ENCODE peak calls at places on chromosomes 6 and 20, in seven cellular contexts. One of them, this sample, is unnamed.

GRCh38 chr20:57671662-57672061 is 38.2 kb downstream of the PMEPA1 start:
- DNase-seq in uterus: no peak
- DNase-seq in gastrocnemius medialis: no peak
- DNase-seq in suprapubic skin: no peak
- DNase-seq in IMR-90: no peak
- DNase-seq in HCT116: no peak
- DNase-seq in Peyer's patch: no peak
- DNase-seq in this sample: no peak

GRCh38 chr6:17156112-17156921 is 54.5 kb downstream of the STMND1 start:
- DNase-seq in suprapubic skin: no peak
- DNase-seq in HCT116: peak; percentile 80
- DNase-seq in Peyer's patch: peak; percentile 53
- DNase-seq in gastrocnemius medialis: peak; percentile 27
- DNase-seq in uterus: peak; percentile 53
- DNase-seq in IMR-90: peak; percentile 89
- DNase-seq in this sample: no peak

GRCh38 chr6:73774311-73774766 is 78.3 kb downstream of the CD109 start:
- DNase-seq in IMR-90: peak; percentile 88
- DNase-seq in HCT116: peak; percentile 22
- DNase-seq in uterus: peak; percentile 53
- DNase-seq in suprapubic skin: no peak
- DNase-seq in Peyer's patch: no peak
- DNase-seq in gastrocnemius medialis: peak; percentile 4
- DNase-seq in this sample: no peak

GRCh38 chr6:13165518-13166186 is 162.7 kb downstream of the TBC1D7 start:
- DNase-seq in HCT116: no peak
- DNase-seq in suprapubic skin: no peak
- DNase-seq in uterus: no peak
- DNase-seq in Peyer's patch: no peak
- DNase-seq in gastrocnemius medialis: no peak
- DNase-seq in IMR-90: no peak
- DNase-seq in this sample: no peak

GRCh38 chr20:32930701-32931100 is 72.0 kb downstream of the EFCAB8 start:
- DNase-seq in Peyer's patch: no peak
- DNase-seq in HCT116: no peak
- DNase-seq in IMR-90: no peak
- DNase-seq in suprapubic skin: no peak
- DNase-seq in uterus: no peak
- DNase-seq in gastrocnemius medialis: no peak
- DNase-seq in this sample: no peak

GRCh38 chr6:48754631-48755030 is 643.6 kb upstream of the PTCHD4 start:
- DNase-seq in Peyer's patch: no peak
- DNase-seq in suprapubic skin: no peak
- DNase-seq in gastrocnemius medialis: no peak
- DNase-seq in IMR-90: no peak
- DNase-seq in uterus: no peak
- DNase-seq in HCT116: no peak
- DNase-seq in this sample: no peak

GRCh38 chr6:65199121-65199520 is 507.9 kb downstream of the EYS start:
- DNase-seq in uterus: no peak
- DNase-seq in suprapubic skin: no peak
- DNase-seq in IMR-90: no peak
- DNase-seq in HCT116: no peak
- DNase-seq in gastrocnemius medialis: no peak
- DNase-seq in Peyer's patch: no peak
- DNase-seq in this sample: no peak

GRCh38 chr6:50989123-50989522 is 170.5 kb downstream of the TFAP2B start:
- DNase-seq in IMR-90: no peak
- DNase-seq in gastrocnemius medialis: no peak
- DNase-seq in HCT116: no peak
- DNase-seq in Peyer's patch: no peak
- DNase-seq in suprapubic skin: no peak
- DNase-seq in uterus: no peak
- DNase-seq in this sample: no peak

GRCh38 chr6:39100358-39100757 is 14.6 kb downstream of the SAYSD1 start:
- DNase-seq in gastrocnemius medialis: no peak
- DNase-seq in uterus: no peak
- DNase-seq in suprapubic skin: no peak
- DNase-seq in HCT116: no peak
- DNase-seq in Peyer's patch: no peak
- DNase-seq in IMR-90: no peak
- DNase-seq in this sample: no peak

GRCh38 chr6:106381871-106382270 is 21.4 kb downstream of the CRYBG1 start:
- DNase-seq in gastrocnemius medialis: no peak
- DNase-seq in IMR-90: no peak
- DNase-seq in HCT116: no peak
- DNase-seq in Peyer's patch: no peak
- DNase-seq in suprapubic skin: no peak
- DNase-seq in uterus: no peak
- DNase-seq in this sample: no peak

GRCh38 chr20:62114894-62115293 is 7.4 kb upstream of the LSM14B start:
- DNase-seq in HCT116: no peak
- DNase-seq in suprapubic skin: no peak
- DNase-seq in Peyer's patch: no peak
- DNase-seq in gastrocnemius medialis: no peak
- DNase-seq in uterus: no peak
- DNase-seq in IMR-90: no peak
- DNase-seq in this sample: no peak
- H3K9me3 ChIP-seq in HCT116: peaks cover 7% of the 10 kb centered on the region
- H3K9me3 ChIP-seq in suprapubic skin: peaks cover 11% of the 10 kb centered on the region
- H3K9me3 ChIP-seq in Peyer's patch: peaks cover 4% of the 10 kb centered on the region
- H3K9me3 ChIP-seq in gastrocnemius medialis: no peaks in the 10 kb centered on the region
- H3K9me3 ChIP-seq in uterus: no peaks in the 10 kb centered on the region
- H3K9me3 ChIP-seq in IMR-90: peaks cover 21% of the 10 kb centered on the region
- H3K9me3 ChIP-seq in this sample: no peaks in the 10 kb centered on the region

GRCh38 chr6:132458887-132459604 is 53.9 kb downstream of the STX7 start:
- DNase-seq in gastrocnemius medialis: no peak
- DNase-seq in HCT116: no peak
- DNase-seq in IMR-90: no peak
- DNase-seq in Peyer's patch: no peak
- DNase-seq in uterus: no peak
- DNase-seq in suprapubic skin: no peak
- DNase-seq in this sample: no peak

GRCh38 chr6:132459605-132459952 is 53.3 kb downstream of the STX7 start:
- DNase-seq in Peyer's patch: no peak
- DNase-seq in suprapubic skin: no peak
- DNase-seq in HCT116: no peak
- DNase-seq in IMR-90: no peak
- DNase-seq in uterus: no peak
- DNase-seq in gastrocnemius medialis: no peak
- DNase-seq in this sample: no peak

GRCh38 chr6:132461958-132462357 is 51.0 kb downstream of the STX7 start:
- DNase-seq in Peyer's patch: no peak
- DNase-seq in suprapubic skin: no peak
- DNase-seq in HCT116: no peak
- DNase-seq in gastrocnemius medialis: no peak
- DNase-seq in uterus: no peak
- DNase-seq in IMR-90: no peak
- DNase-seq in this sample: no peak

DNA sequence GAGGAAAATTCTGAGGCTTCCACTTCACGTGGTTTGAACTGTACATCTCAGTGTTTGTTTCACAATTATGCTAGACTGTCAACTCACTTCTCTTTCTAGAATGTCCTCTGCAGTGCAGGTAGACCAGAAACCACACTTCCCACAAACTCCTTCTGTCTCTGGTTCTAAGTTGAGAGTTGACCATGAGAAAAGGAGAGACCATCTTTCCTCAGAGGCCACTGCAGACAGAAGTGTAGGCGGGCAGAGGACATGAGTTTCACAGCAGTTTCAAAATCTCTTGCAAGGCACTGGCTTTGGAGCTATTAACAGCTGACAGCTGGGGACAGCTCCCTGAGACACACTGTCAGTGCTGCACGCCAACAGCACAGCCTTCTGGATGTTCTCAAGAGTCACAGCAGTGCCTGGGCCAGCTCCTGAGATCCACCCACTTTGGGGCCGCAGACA is 55.4 kb upstream of the MOXD1 start:
- DNase-seq in gastrocnemius medialis: no peak
- DNase-seq in suprapubic skin: no peak
- DNase-seq in HCT116: no peak
- DNase-seq in Peyer's patch: no peak
- DNase-seq in uterus: no peak
- DNase-seq in IMR-90: no peak
- DNase-seq in this sample: no peak
- TF ChIP-seq CTCF in gastrocnemius medialis: no peak
- TF ChIP-seq CTCF in suprapubic skin: no peak
- TF ChIP-seq CTCF in HCT116: no peak
- TF ChIP-seq CTCF in Peyer's patch: no peak
- TF ChIP-seq CTCF in uterus: no peak
- TF ChIP-seq CTCF in IMR-90: no peak
- TF ChIP-seq CTCF in this sample: no peak

DNA sequence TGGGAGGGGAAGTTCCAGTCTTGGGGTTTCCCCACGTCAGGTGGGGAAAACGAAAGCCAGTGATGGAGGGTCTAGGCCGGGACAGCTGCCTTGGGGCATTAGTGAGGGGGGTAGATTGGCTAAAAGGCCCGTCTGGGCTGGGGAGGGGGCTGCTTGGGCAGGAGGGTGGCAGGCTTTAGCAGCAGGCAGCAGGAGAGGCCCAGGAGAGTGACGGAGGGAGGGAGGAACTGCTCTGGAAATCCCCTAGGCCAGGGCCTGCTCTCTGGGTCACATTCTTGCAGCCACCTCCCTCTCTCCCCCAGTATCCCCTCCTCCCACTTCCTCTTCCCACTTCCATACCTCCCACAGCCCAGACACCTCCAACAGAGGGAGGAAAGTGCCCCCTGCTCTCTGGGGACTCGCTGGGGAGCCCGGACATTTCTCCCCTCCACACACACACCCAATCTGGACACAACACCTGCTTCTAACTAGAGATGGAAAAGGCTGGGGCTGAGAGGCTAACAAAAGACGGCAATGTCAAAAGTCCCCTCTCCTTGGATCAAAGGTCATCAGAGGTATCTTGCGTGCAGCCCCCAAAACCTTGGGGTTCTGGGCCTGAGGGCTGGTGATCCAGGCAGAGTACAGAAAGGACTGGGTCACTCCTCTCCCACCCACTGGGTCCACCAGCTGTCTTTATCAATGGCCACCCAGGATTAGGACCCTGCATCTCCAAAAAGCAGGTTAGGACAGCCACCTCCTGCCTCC is 1.8 kb downstream of the NFKBIE start:
- DNase-seq in Peyer's patch: peak; percentile 51
- DNase-seq in suprapubic skin: no peak
- DNase-seq in IMR-90: peak; percentile 55
- DNase-seq in uterus: no peak
- DNase-seq in gastrocnemius medialis: no peak
- DNase-seq in HCT116: no peak
- DNase-seq in this sample: no peak
- TF ChIP-seq POLR2A in Peyer's patch: no peak
- TF ChIP-seq POLR2A in suprapubic skin: no peak
- TF ChIP-seq POLR2A in IMR-90: no peak
- TF ChIP-seq POLR2A in uterus: no peak
- TF ChIP-seq POLR2A in gastrocnemius medialis: no peak
- TF ChIP-seq POLR2A in HCT116: no peak
- TF ChIP-seq POLR2A in this sample: no peak

GRCh38 chr20:467755-468154 is 5.4 kb upstream of the TBC1D20 start:
- DNase-seq in Peyer's patch: no peak
- DNase-seq in HCT116: no peak
- DNase-seq in suprapubic skin: no peak
- DNase-seq in IMR-90: no peak
- DNase-seq in gastrocnemius medialis: no peak
- DNase-seq in uterus: no peak
- DNase-seq in this sample: no peak
- H3K9me3 ChIP-seq in Peyer's patch: no peaks in the 10 kb centered on the region
- H3K9me3 ChIP-seq in HCT116: no peaks in the 10 kb centered on the region
- H3K9me3 ChIP-seq in suprapubic skin: no peaks in the 10 kb centered on the region
- H3K9me3 ChIP-seq in IMR-90: peaks cover 2% of the 10 kb centered on the region
- H3K9me3 ChIP-seq in gastrocnemius medialis: no peaks in the 10 kb centered on the region
- H3K9me3 ChIP-seq in uterus: no peaks in the 10 kb centered on the region
- H3K9me3 ChIP-seq in this sample: no peaks in the 10 kb centered on the region

DNA sequence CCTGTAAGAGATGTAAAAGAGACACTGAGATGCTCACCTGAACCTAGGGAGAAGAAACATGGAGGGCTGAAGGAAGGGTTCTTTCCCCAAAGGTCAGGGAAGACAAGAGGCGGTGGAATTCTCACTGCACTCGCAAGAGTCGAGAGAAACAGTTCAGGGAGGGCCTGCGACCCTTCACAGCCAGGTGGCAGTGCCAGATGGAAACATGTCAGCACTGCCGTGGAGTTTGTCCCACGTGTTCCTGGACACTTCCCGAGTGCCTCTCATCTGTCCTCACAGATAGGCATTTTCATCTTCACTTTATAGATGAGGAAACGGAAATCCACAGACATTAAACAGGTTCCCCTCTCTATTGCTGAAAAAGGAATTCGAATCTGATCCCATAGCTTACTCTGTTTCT is 70.4 kb upstream of the SYNJ2 start:
- DNase-seq in suprapubic skin: no peak
- DNase-seq in gastrocnemius medialis: no peak
- DNase-seq in HCT116: no peak
- DNase-seq in Peyer's patch: no peak
- DNase-seq in IMR-90: no peak
- DNase-seq in uterus: no peak
- DNase-seq in this sample: no peak
- TF ChIP-seq CTCF in suprapubic skin: no peak
- TF ChIP-seq CTCF in gastrocnemius medialis: no peak
- TF ChIP-seq CTCF in HCT116: no peak
- TF ChIP-seq CTCF in Peyer's patch: no peak
- TF ChIP-seq CTCF in IMR-90: no peak
- TF ChIP-seq CTCF in uterus: no peak
- TF ChIP-seq CTCF in this sample: no peak

GRCh38 chr6:152982768-152983636 is at the start of gene FBXO5:
- DNase-seq in Peyer's patch: peak; percentile 96
- DNase-seq in IMR-90: peak; percentile 97
- DNase-seq in uterus: peak; percentile 98
- DNase-seq in HCT116: peak; percentile 94
- DNase-seq in suprapubic skin: peak; percentile 98
- DNase-seq in gastrocnemius medialis: peak; percentile 95
- DNase-seq in this sample: peak; percentile 83
- TF ChIP-seq POLR2A in Peyer's patch: peak; percentile 48
- TF ChIP-seq POLR2A in IMR-90: peak; percentile 72
- TF ChIP-seq POLR2A in uterus: no peak
- TF ChIP-seq POLR2A in HCT116: peak; percentile 76
- TF ChIP-seq POLR2A in suprapubic skin: peak; percentile 43
- TF ChIP-seq POLR2A in gastrocnemius medialis: peak; percentile 67
- TF ChIP-seq POLR2A in this sample: peak; percentile 27

GRCh38 chr6:30185846-30186484 is 22.6 kb downstream of the TRIM15 start:
- DNase-seq in IMR-90: no peak
- DNase-seq in suprapubic skin: no peak
- DNase-seq in HCT116: no peak
- DNase-seq in uterus: no peak
- DNase-seq in Peyer's patch: no peak
- DNase-seq in gastrocnemius medialis: no peak
- DNase-seq in this sample: no peak

GRCh38 chr6:30184417-30185031 is 21.2 kb downstream of the TRIM15 start:
- DNase-seq in IMR-90: no peak
- DNase-seq in HCT116: no peak
- DNase-seq in uterus: no peak
- DNase-seq in suprapubic skin: no peak
- DNase-seq in Peyer's patch: no peak
- DNase-seq in gastrocnemius medialis: no peak
- DNase-seq in this sample: no peak

GRCh38 chr6:30192076-30192475 is 21.1 kb downstream of the TRIM26 start:
- DNase-seq in Peyer's patch: no peak
- DNase-seq in gastrocnemius medialis: no peak
- DNase-seq in uterus: no peak
- DNase-seq in IMR-90: no peak
- DNase-seq in HCT116: no peak
- DNase-seq in suprapubic skin: no peak
- DNase-seq in this sample: no peak

DNA sequence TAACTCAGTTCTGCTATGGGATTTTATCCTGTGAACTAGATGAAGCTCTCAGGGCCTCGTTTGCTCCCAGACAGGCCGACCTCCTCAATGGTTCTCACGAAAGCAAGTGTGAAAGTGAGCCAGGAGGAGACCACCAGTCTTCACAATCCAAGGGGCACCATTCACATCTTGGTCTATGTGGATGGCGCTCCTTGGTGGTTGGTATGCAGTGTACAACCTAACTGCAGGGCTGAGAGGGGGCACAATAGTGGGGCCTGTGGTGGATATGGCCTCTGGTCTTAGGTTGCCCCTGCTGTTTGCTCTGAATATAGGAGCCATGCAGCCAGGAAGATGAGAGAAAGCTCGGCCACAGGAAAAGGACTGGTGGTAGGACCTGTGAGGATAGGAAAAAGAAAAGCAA is 24.7 kb downstream of the TRIM26 start:
- DNase-seq in uterus: no peak
- DNase-seq in suprapubic skin: no peak
- DNase-seq in IMR-90: no peak
- DNase-seq in gastrocnemius medialis: no peak
- DNase-seq in Peyer's patch: no peak
- DNase-seq in HCT116: no peak
- DNase-seq in this sample: no peak
- H3K9me3 ChIP-seq in uterus: no peaks in the 10 kb centered on the region
- H3K9me3 ChIP-seq in suprapubic skin: no peaks in the 10 kb centered on the region
- H3K9me3 ChIP-seq in IMR-90: no peaks in the 10 kb centered on the region
- H3K9me3 ChIP-seq in gastrocnemius medialis: no peaks in the 10 kb centered on the region
- H3K9me3 ChIP-seq in Peyer's patch: no peaks in the 10 kb centered on the region
- H3K9me3 ChIP-seq in HCT116: no peaks in the 10 kb centered on the region
- H3K9me3 ChIP-seq in this sample: no peaks in the 10 kb centered on the region